ENCODE peak calls at places on chromosomes 5 and 9, in nine cellular contexts. U is LoVo, N is mesendoderm, Y is neural crest cell, K is GM04504, D is ascending aorta, L is ELR, H is osteocyte, E is mammary epithelial cell. F is an unnamed sample.

GRCh38 chr5:45417285-45417996 is 278.7 kb downstream of the HCN1 start:
- DNase-seq in U (no peak), Y (no peak), K (no peak), N (no peak), L (no peak), E (no peak), D (no peak), H (no peak), F (no peak)

GRCh38 chr9:16626577-16627130 is 243.8 kb downstream of the BNC2 start:
- DNase-seq in U (no peak), D (peak), N (peak), E (no peak), L (peak), Y (no peak), K (no peak), H (no peak), F (no peak)

GRCh38 chr9:128644452-128644851 is 12.2 kb downstream of the DYNC2I2 start:
- DNase-seq in K (no peak), N (no peak), L (no peak), Y (no peak), E (no peak), H (no peak), U (no peak), D (no peak), F (no peak)

GRCh38 chr9:22100626-22101025 is 91.5 kb upstream of the CDKN2B start:
- DNase-seq in D (no peak), L (peak), H (no peak), E (no peak), N (peak), U (no peak), K (no peak), Y (no peak), F (no peak)

GRCh38 chr5:40221796-40222195 is 457.9 kb upstream of the PTGER4 start:
- DNase-seq in U (no peak), Y (no peak), K (peak), L (peak), E (peak), H (no peak), N (no peak), D (no peak), F (peak)

GRCh38 chr5:158175664-158176507 is 316.9 kb upstream of the CLINT1 start:
- DNase-seq in L (no peak), N (peak), K (no peak), Y (no peak), D (no peak), H (no peak), U (peak), E (no peak), F (no peak)

GRCh38 chr5:32170303-32171170 is 3.6 kb downstream of the GOLPH3 start:
- DNase-seq in Y (no peak), E (peak), N (peak), D (no peak), K (peak), U (no peak), H (no peak), L (peak), F (peak)

GRCh38 chr9:36021968-36022367 is 14.7 kb upstream of the RECK start:
- DNase-seq in L (no peak), H (no peak), K (no peak), U (no peak), Y (no peak), N (no peak), D (no peak), E (no peak), F (no peak)

GRCh38 chr9:1416261-1416660 is 366.1 kb downstream of the DMRT2 start:
- DNase-seq in N (no peak), K (no peak), E (no peak), U (no peak), Y (no peak), D (no peak), L (no peak), H (no peak), F (no peak)

GRCh38 chr5:82991678-82992323 is 85.4 kb downstream of the TMEM167A start:
- DNase-seq in L (peak), D (no peak), K (no peak), E (no peak), N (no peak), Y (no peak), U (peak), H (no peak), F (no peak)

GRCh38 chr5:7325975-7326911 is 69.7 kb upstream of the ADCY2 start:
- DNase-seq in H (no peak), Y (no peak), K (no peak), L (no peak), E (no peak), N (no peak), U (no peak), D (no peak), F (no peak)

GRCh38 chr9:120486347-120486746 is 93.6 kb downstream of the CDK5RAP2 start:
- DNase-seq in H (no peak), N (no peak), E (no peak), U (no peak), Y (no peak), D (no peak), K (peak), L (no peak), F (no peak)

GRCh38 chr9:21119093-21119770 is 22.4 kb downstream of the IFNW1 start:
- DNase-seq in U (no peak), K (no peak), L (no peak), N (no peak), H (no peak), D (no peak), E (no peak), Y (no peak), F (no peak)

GRCh38 chr9:77649109-77649812 is 1.1 kb upstream of the GNA14 start:
- DNase-seq in N (peak), D (no peak), U (no peak), K (no peak), H (no peak), Y (no peak), L (peak), E (no peak), F (no peak)

GRCh38 chr5:157248771-157249475 is 17.0 kb upstream of the CYFIP2 start:
- DNase-seq in Y (no peak), E (no peak), H (no peak), L (no peak), D (no peak), U (no peak), K (no peak), N (no peak), F (no peak)

GRCh38 chr9:4386819-4387218 is 87.0 kb upstream of the GLIS3 start:
- DNase-seq in L (no peak), E (no peak), N (peak), H (no peak), D (no peak), K (no peak), Y (no peak), U (no peak), F (no peak)

GRCh38 chr5:67431191-67431590 is 234.6 kb upstream of the CD180 start:
- DNase-seq in N (no peak), D (no peak), Y (no peak), L (no peak), H (no peak), U (no peak), K (no peak), E (peak), F (no peak)

GRCh38 chr5:59722875-59723274 is 170.7 kb downstream of the PDE4D start:
- DNase-seq in E (peak), D (no peak), U (no peak), H (no peak), Y (no peak), N (no peak), K (no peak), L (peak), F (no peak)

GRCh38 chr5:173534664-173535063 is 81.8 kb downstream of the BOD1 start:
- DNase-seq in H (no peak), L (no peak), K (no peak), D (no peak), E (no peak), N (no peak), Y (no peak), U (no peak), F (no peak)

GRCh38 chr5:171435908-171436307 is 16.5 kb downstream of the FGF18 start:
- DNase-seq in K (no peak), E (no peak), N (no peak), U (no peak), D (no peak), Y (no peak), L (no peak), H (no peak), F (no peak)

GRCh38 chr5:96483878-96484277 is 50.8 kb upstream of the PCSK1 start:
- DNase-seq in Y (no peak), U (peak), L (peak), H (no peak), N (peak), K (no peak), E (peak), D (no peak), F (no peak)

GRCh38 chr5:140042551-140043507 is at the start of gene NRG2:
- DNase-seq in D (peak), H (peak), L (peak), U (peak), E (peak), K (no peak), N (peak), Y (peak), F (no peak)

GRCh38 chr5:135880801-135881200 is 14.8 kb downstream of the IL9 start:
- DNase-seq in Y (no peak), L (no peak), N (no peak), E (peak), D (peak), U (peak), K (no peak), H (no peak), F (no peak)

GRCh38 chr5:173970878-173971650 is 17.9 kb upstream of the C5orf47 start:
- DNase-seq in N (peak), U (no peak), L (no peak), Y (no peak), E (no peak), H (no peak), K (no peak), D (no peak), F (no peak)

GRCh38 chr9:131330814-131331600 is 41.5 kb downstream of the PLPP7 start:
- DNase-seq in N (peak), H (no peak), K (no peak), L (no peak), Y (no peak), E (no peak), D (no peak), U (no peak), F (no peak)

GRCh38 chr5:56876325-56876724 is 33.1 kb upstream of the SETD9 start:
- DNase-seq in H (no peak), K (no peak), N (no peak), E (peak), Y (no peak), U (no peak), L (peak), D (no peak), F (no peak)

GRCh38 chr5:55991768-55992486 is 2.8 kb downstream of the IL6ST start:
- DNase-seq in K (no peak), U (no peak), Y (no peak), H (no peak), N (no peak), L (peak), D (no peak), E (no peak), F (no peak)

GRCh38 chr9:129555512-129556203 is 65.2 kb downstream of the C9orf50 start:
- DNase-seq in K (no peak), H (no peak), E (no peak), L (no peak), Y (no peak), N (no peak), U (no peak), D (no peak), F (no peak)

GRCh38 chr5:114450516-114450909 is 88.6 kb downstream of the KCNN2 start:
- DNase-seq in E (no peak), L (peak), H (no peak), N (peak), K (no peak), U (no peak), Y (no peak), D (no peak), F (no peak)